ENCODE peak calls at places on chromosomes 2 and 18, in six cellular contexts. One of them, this sample, is unnamed.

GRCh38 chr2:9952286-9952737 is 819 bp downstream of the GRHL1 start:
- DNase-seq in Panc1: no peak
- DNase-seq in fibroblast of pulmonary artery: no peak
- DNase-seq in foreskin fibroblast: no peak
- DNase-seq in CD8-positive, alpha-beta memory T cell: no peak
- DNase-seq in esophagus muscularis mucosa: peak
- DNase-seq in this sample: no peak

GRCh38 chr2:424306-425172 is 136.6 kb upstream of the ALKAL2 start:
- DNase-seq in Panc1: no peak
- DNase-seq in fibroblast of pulmonary artery: no peak
- DNase-seq in foreskin fibroblast: no peak
- DNase-seq in CD8-positive, alpha-beta memory T cell: no peak
- DNase-seq in esophagus muscularis mucosa: peak
- DNase-seq in this sample: peak

GRCh38 chr2:240125749-240126148 is 10.4 kb downstream of the COPS9 start:
- DNase-seq in Panc1: no peak
- DNase-seq in fibroblast of pulmonary artery: no peak
- DNase-seq in foreskin fibroblast: no peak
- DNase-seq in CD8-positive, alpha-beta memory T cell: no peak
- DNase-seq in esophagus muscularis mucosa: no peak
- DNase-seq in this sample: no peak

GRCh38 chr2:240561325-240561971 is 1.3 kb downstream of the DUSP28 start:
- DNase-seq in Panc1: no peak
- DNase-seq in fibroblast of pulmonary artery: peak
- DNase-seq in foreskin fibroblast: peak
- DNase-seq in CD8-positive, alpha-beta memory T cell: peak
- DNase-seq in esophagus muscularis mucosa: no peak
- DNase-seq in this sample: peak

GRCh38 chr18:55415258-55415871 is 172.6 kb downstream of the TCF4 start:
- DNase-seq in Panc1: peak
- DNase-seq in fibroblast of pulmonary artery: peak
- DNase-seq in foreskin fibroblast: peak
- DNase-seq in CD8-positive, alpha-beta memory T cell: peak
- DNase-seq in esophagus muscularis mucosa: peak
- DNase-seq in this sample: peak

GRCh38 chr2:15300645-15301573 is 260.2 kb downstream of the NBAS start:
- DNase-seq in Panc1: no peak
- DNase-seq in fibroblast of pulmonary artery: no peak
- DNase-seq in foreskin fibroblast: no peak
- DNase-seq in CD8-positive, alpha-beta memory T cell: no peak
- DNase-seq in esophagus muscularis mucosa: no peak
- DNase-seq in this sample: no peak

GRCh38 chr2:234308814-234309195 is 188.1 kb downstream of the ARL4C start:
- DNase-seq in Panc1: no peak
- DNase-seq in fibroblast of pulmonary artery: peak
- DNase-seq in foreskin fibroblast: no peak
- DNase-seq in CD8-positive, alpha-beta memory T cell: peak
- DNase-seq in esophagus muscularis mucosa: no peak
- DNase-seq in this sample: peak

GRCh38 chr2:197708331-197708730 is 3.2 kb downstream of the MARS2 start:
- DNase-seq in Panc1: no peak
- DNase-seq in fibroblast of pulmonary artery: peak
- DNase-seq in foreskin fibroblast: peak
- DNase-seq in CD8-positive, alpha-beta memory T cell: no peak
- DNase-seq in esophagus muscularis mucosa: no peak
- DNase-seq in this sample: peak

GRCh38 chr2:65501074-65501473 is 68.7 kb upstream of the SPRED2 start:
- DNase-seq in Panc1: no peak
- DNase-seq in fibroblast of pulmonary artery: no peak
- DNase-seq in foreskin fibroblast: no peak
- DNase-seq in CD8-positive, alpha-beta memory T cell: no peak
- DNase-seq in esophagus muscularis mucosa: no peak
- DNase-seq in this sample: no peak

GRCh38 chr2:166516712-166517303 is 22.8 kb upstream of the SCN7A start:
- DNase-seq in Panc1: no peak
- DNase-seq in fibroblast of pulmonary artery: peak
- DNase-seq in foreskin fibroblast: no peak
- DNase-seq in CD8-positive, alpha-beta memory T cell: no peak
- DNase-seq in esophagus muscularis mucosa: no peak
- DNase-seq in this sample: no peak

GRCh38 chr18:27983780-27984179 is 193.2 kb downstream of the CDH2 start:
- DNase-seq in Panc1: no peak
- DNase-seq in fibroblast of pulmonary artery: no peak
- DNase-seq in foreskin fibroblast: no peak
- DNase-seq in CD8-positive, alpha-beta memory T cell: no peak
- DNase-seq in esophagus muscularis mucosa: no peak
- DNase-seq in this sample: no peak

GRCh38 chr18:13566941-13567762 is 159.2 kb downstream of the FAM210A start:
- DNase-seq in Panc1: no peak
- DNase-seq in fibroblast of pulmonary artery: no peak
- DNase-seq in foreskin fibroblast: no peak
- DNase-seq in CD8-positive, alpha-beta memory T cell: no peak
- DNase-seq in esophagus muscularis mucosa: no peak
- DNase-seq in this sample: no peak

GRCh38 chr2:173999272-173999671 is 34.1 kb upstream of the SP3 start:
- DNase-seq in Panc1: no peak
- DNase-seq in fibroblast of pulmonary artery: no peak
- DNase-seq in foreskin fibroblast: no peak
- DNase-seq in CD8-positive, alpha-beta memory T cell: no peak
- DNase-seq in esophagus muscularis mucosa: no peak
- DNase-seq in this sample: no peak

GRCh38 chr2:16513626-16514025 is 152.0 kb downstream of the CYRIA start:
- DNase-seq in Panc1: no peak
- DNase-seq in fibroblast of pulmonary artery: no peak
- DNase-seq in foreskin fibroblast: no peak
- DNase-seq in CD8-positive, alpha-beta memory T cell: no peak
- DNase-seq in esophagus muscularis mucosa: no peak
- DNase-seq in this sample: no peak

GRCh38 chr18:54775686-54776085 is 52.6 kb upstream of the RAB27B start:
- DNase-seq in Panc1: no peak
- DNase-seq in fibroblast of pulmonary artery: peak
- DNase-seq in foreskin fibroblast: peak
- DNase-seq in CD8-positive, alpha-beta memory T cell: no peak
- DNase-seq in esophagus muscularis mucosa: no peak
- DNase-seq in this sample: peak

GRCh38 chr2:182642328-182642727 is 73.7 kb upstream of the DNAJC10 start:
- DNase-seq in Panc1: no peak
- DNase-seq in fibroblast of pulmonary artery: peak
- DNase-seq in foreskin fibroblast: peak
- DNase-seq in CD8-positive, alpha-beta memory T cell: peak
- DNase-seq in esophagus muscularis mucosa: no peak
- DNase-seq in this sample: no peak

GRCh38 chr2:176545627-176546026 is 276.4 kb downstream of the MTX2 start:
- DNase-seq in Panc1: no peak
- DNase-seq in fibroblast of pulmonary artery: no peak
- DNase-seq in foreskin fibroblast: no peak
- DNase-seq in CD8-positive, alpha-beta memory T cell: no peak
- DNase-seq in esophagus muscularis mucosa: no peak
- DNase-seq in this sample: no peak

GRCh38 chr18:80143876-80144275 is 34.8 kb downstream of the ADNP2 start:
- DNase-seq in Panc1: no peak
- DNase-seq in fibroblast of pulmonary artery: peak
- DNase-seq in foreskin fibroblast: peak
- DNase-seq in CD8-positive, alpha-beta memory T cell: no peak
- DNase-seq in esophagus muscularis mucosa: no peak
- DNase-seq in this sample: no peak

GRCh38 chr2:144712277-144712944 is 192.5 kb upstream of the ZEB2 start:
- DNase-seq in Panc1: no peak
- DNase-seq in fibroblast of pulmonary artery: peak
- DNase-seq in foreskin fibroblast: no peak
- DNase-seq in CD8-positive, alpha-beta memory T cell: no peak
- DNase-seq in esophagus muscularis mucosa: no peak
- DNase-seq in this sample: no peak

DNA sequence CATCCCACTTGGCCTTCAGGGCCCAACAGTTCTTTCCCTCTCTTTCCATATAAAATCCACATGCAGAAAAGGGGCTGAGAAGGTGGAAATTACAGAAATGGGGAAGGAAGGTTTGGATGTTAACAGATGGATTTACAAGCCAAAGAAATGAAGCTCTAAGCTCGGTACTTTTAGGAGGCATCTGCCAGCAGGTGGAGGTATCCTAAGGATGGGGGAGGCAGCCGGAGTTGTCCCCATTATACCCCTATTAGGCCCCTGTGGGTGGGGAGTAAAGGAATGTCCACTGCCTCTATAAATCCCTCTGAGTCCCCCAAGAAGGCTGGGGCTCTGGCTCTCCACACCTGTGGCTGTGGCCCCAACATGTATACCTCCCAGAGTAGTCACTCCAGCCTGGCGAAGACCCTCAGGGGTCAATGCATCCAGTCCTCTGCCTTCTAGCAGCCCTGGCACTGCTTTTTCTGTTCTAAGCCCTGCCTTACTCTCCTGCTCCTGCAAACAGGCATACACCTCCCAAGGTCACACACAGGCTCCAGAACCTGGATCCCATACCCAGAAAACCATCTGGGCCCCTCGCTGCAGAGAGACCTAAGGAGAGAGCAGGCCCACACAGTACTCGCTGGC is 1.2 kb downstream of the FBXO41 start:
- DNase-seq in Panc1: no peak
- DNase-seq in fibroblast of pulmonary artery: no peak
- DNase-seq in foreskin fibroblast: no peak
- DNase-seq in CD8-positive, alpha-beta memory T cell: no peak
- DNase-seq in esophagus muscularis mucosa: no peak
- DNase-seq in this sample: no peak
- H3K4me3 ChIP-seq in Panc1: peak
- H3K4me3 ChIP-seq in fibroblast of pulmonary artery: peak
- H3K4me3 ChIP-seq in foreskin fibroblast: peak
- H3K4me3 ChIP-seq in CD8-positive, alpha-beta memory T cell: no peak
- H3K4me3 ChIP-seq in esophagus muscularis mucosa: no peak
- H3K4me3 ChIP-seq in this sample: peak

DNA sequence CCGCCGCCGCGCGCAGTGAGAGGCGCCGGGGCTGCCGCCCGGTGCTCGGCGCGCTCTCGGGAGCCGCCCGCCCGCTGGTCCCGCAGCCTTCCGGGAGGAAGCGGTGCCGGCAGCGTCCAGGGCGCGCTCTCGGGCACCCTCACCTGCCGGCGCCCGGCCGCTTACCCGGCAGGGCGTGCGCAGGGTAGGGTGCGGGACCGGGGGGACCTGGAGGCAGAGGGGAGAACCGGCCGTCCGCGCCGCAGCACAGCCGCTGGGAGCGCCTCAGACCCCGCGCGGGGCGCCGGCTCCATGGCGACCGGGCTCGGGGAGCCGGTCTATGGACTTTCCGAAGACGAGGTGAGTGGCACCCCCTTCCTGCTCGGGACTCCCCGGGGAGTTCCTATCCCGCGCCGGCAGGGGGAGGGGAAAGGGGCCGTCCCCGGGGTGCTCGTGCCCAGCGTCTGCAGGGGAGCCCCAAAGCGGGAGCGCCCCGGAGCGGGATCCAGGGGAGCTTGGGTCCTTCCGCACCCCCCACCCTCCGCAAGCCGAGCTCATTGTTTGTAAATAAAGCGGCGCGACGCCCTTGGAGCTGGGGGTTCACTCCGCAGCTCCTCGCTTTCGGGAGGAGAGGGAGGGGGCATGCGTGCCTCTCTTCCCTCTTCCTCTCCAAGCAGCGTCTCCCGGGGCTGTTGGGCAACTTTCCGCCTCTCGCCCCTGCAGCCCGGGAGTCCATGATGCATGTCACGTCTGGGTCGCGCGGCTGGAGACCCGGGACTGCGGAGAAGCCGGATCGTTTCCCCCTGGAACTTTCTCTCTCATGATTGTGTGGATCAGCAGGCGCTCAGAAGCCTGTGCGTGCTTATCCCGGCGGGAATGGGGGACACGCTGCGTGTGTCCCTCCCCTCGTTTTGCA is 591 bp downstream of the NEDD4L start:
- DNase-seq in Panc1: no peak
- DNase-seq in fibroblast of pulmonary artery: peak
- DNase-seq in foreskin fibroblast: no peak
- DNase-seq in CD8-positive, alpha-beta memory T cell: peak
- DNase-seq in esophagus muscularis mucosa: no peak
- DNase-seq in this sample: no peak
- H3K4me3 ChIP-seq in Panc1: peak
- H3K4me3 ChIP-seq in fibroblast of pulmonary artery: peak
- H3K4me3 ChIP-seq in foreskin fibroblast: peak
- H3K4me3 ChIP-seq in CD8-positive, alpha-beta memory T cell: peak
- H3K4me3 ChIP-seq in esophagus muscularis mucosa: peak
- H3K4me3 ChIP-seq in this sample: peak

DNA sequence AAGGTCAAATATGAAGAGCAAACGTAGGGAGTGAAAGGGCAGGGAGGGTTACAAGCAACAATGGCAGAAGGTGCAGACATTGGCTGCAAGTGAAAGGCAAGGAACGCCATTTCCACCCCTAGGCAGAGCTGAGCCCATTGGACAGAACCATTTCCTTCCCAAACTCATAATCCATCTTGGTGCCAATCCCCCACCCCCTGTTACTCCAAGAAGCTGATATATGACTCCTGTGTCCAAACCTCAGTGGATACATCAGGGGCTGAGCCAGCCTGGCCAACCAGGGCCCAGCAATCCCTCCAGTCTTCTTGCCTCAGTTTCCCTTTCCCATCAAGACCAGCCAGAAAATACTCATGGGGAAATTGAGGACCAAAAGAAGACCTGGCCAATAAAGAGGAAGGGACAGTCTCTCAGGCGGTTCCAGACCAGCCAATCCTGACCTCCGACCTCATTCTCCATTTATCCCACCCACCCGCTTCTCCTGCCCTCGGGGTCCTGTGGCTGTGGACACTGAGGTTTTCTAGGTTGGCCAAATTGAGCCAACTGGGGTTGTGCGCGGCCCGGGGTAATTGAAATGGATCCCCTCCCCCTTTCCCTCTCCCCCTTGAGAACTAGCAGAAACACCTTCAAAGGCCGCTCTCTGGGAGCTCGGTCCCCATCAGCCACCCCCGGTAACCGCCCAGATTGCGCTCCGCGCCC is 24.8 kb downstream of the TNS1 start:
- DNase-seq in Panc1: no peak
- DNase-seq in fibroblast of pulmonary artery: no peak
- DNase-seq in foreskin fibroblast: no peak
- DNase-seq in CD8-positive, alpha-beta memory T cell: no peak
- DNase-seq in esophagus muscularis mucosa: no peak
- DNase-seq in this sample: no peak
- H3K4me3 ChIP-seq in Panc1: no peak
- H3K4me3 ChIP-seq in fibroblast of pulmonary artery: no peak
- H3K4me3 ChIP-seq in foreskin fibroblast: no peak
- H3K4me3 ChIP-seq in CD8-positive, alpha-beta memory T cell: no peak
- H3K4me3 ChIP-seq in esophagus muscularis mucosa: peak
- H3K4me3 ChIP-seq in this sample: no peak

DNA sequence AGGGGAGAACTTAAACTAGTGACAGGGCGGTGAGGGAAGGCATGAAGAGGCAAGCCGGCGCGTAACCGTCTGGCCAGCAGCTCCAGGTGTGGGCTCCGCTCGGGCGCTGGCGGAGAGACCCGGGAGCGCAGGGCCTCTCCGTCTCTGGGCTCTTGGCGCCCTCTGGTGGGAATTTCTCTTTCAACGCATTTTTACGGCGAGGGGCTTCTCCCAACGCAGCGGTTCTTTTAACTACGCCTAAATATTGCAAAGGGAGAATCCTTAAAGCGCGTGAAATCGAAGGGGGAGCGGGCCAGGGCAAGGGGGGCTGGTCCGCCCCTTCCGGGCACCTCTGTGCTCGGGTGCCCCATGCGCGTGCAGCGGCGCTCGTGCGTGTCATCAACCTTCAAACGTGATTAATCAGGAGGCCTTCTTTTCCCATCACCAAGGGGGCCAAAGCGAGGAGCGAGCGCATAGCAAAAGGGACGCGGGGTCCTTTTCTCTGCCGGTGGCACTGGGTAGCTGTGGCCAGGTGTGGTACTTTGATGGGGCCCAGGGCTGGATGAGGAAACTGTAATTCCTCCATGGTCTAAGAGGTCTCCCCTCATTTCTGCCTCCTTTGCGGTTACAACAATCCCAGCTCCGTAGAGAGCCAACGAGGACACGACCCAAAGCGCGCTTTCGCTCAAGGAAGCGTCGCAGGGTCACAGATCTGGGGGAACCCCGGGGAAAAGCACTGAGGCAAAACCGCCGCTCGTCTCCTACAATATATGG is 765 bp upstream of the GAD1 start:
- DNase-seq in Panc1: no peak
- DNase-seq in fibroblast of pulmonary artery: peak
- DNase-seq in foreskin fibroblast: peak
- DNase-seq in CD8-positive, alpha-beta memory T cell: peak
- DNase-seq in esophagus muscularis mucosa: peak
- DNase-seq in this sample: no peak
- H3K4me3 ChIP-seq in Panc1: peak
- H3K4me3 ChIP-seq in fibroblast of pulmonary artery: no peak
- H3K4me3 ChIP-seq in foreskin fibroblast: peak
- H3K4me3 ChIP-seq in CD8-positive, alpha-beta memory T cell: peak
- H3K4me3 ChIP-seq in esophagus muscularis mucosa: peak
- H3K4me3 ChIP-seq in this sample: peak